ENCODE peak calls at places on chromosomes 16 and 17, in seven cellular contexts. One of them, this sample, is unnamed.

GRCh38 chr17:73998246-73999220 is 204.9 kb upstream of the RPL38 start:
- DNase-seq in NCI-H1105 treated with DMSO at 0.1 percent for 48 hours: peak; percentile 44
- DNase-seq in activated CD8-positive, alpha-beta memory T cell treated with anti-CD3 and anti-CD28 coated beads for 24 hours: peak; percentile 82
- DNase-seq in NCI-H524: peak; percentile 43
- DNase-seq in CD8-positive, alpha-beta memory T cell: peak; percentile 4
- DNase-seq in stimulated activated naive CD8-positive, alpha-beta T cell treated with anti-CD3 and anti-CD28 coated beads, Interleukin-15, amount 100 ng/mL, for 72 hours: peak; percentile 62
- DNase-seq in dorsolateral prefrontal cortex: no peak
- DNase-seq in this sample: no peak

GRCh38 chr17:78468366-78468765 is 89.9 kb downstream of the PGS1 start:
- DNase-seq in NCI-H1105 treated with DMSO at 0.1 percent for 48 hours: no peak
- DNase-seq in activated CD8-positive, alpha-beta memory T cell treated with anti-CD3 and anti-CD28 coated beads for 24 hours: no peak
- DNase-seq in NCI-H524: no peak
- DNase-seq in CD8-positive, alpha-beta memory T cell: no peak
- DNase-seq in stimulated activated naive CD8-positive, alpha-beta T cell treated with anti-CD3 and anti-CD28 coated beads, Interleukin-15, amount 100 ng/mL, for 72 hours: no peak
- DNase-seq in dorsolateral prefrontal cortex: no peak
- DNase-seq in this sample: no peak

GRCh38 chr17:27976331-27976730 is 66.1 kb upstream of the NLK start:
- DNase-seq in NCI-H1105 treated with DMSO at 0.1 percent for 48 hours: no peak
- DNase-seq in activated CD8-positive, alpha-beta memory T cell treated with anti-CD3 and anti-CD28 coated beads for 24 hours: no peak
- DNase-seq in NCI-H524: no peak
- DNase-seq in CD8-positive, alpha-beta memory T cell: no peak
- DNase-seq in stimulated activated naive CD8-positive, alpha-beta T cell treated with anti-CD3 and anti-CD28 coated beads, Interleukin-15, amount 100 ng/mL, for 72 hours: no peak
- DNase-seq in dorsolateral prefrontal cortex: no peak
- DNase-seq in this sample: no peak

GRCh38 chr17:59151591-59151990 is 3.4 kb downstream of the SKA2 start:
- DNase-seq in NCI-H1105 treated with DMSO at 0.1 percent for 48 hours: no peak
- DNase-seq in activated CD8-positive, alpha-beta memory T cell treated with anti-CD3 and anti-CD28 coated beads for 24 hours: no peak
- DNase-seq in NCI-H524: no peak
- DNase-seq in CD8-positive, alpha-beta memory T cell: no peak
- DNase-seq in stimulated activated naive CD8-positive, alpha-beta T cell treated with anti-CD3 and anti-CD28 coated beads, Interleukin-15, amount 100 ng/mL, for 72 hours: no peak
- DNase-seq in dorsolateral prefrontal cortex: no peak
- DNase-seq in this sample: no peak

GRCh38 chr17:32660496-32660895 is 173.7 kb downstream of the CDK5R1 start:
- DNase-seq in NCI-H1105 treated with DMSO at 0.1 percent for 48 hours: no peak
- DNase-seq in activated CD8-positive, alpha-beta memory T cell treated with anti-CD3 and anti-CD28 coated beads for 24 hours: no peak
- DNase-seq in NCI-H524: no peak
- DNase-seq in CD8-positive, alpha-beta memory T cell: no peak
- DNase-seq in stimulated activated naive CD8-positive, alpha-beta T cell treated with anti-CD3 and anti-CD28 coated beads, Interleukin-15, amount 100 ng/mL, for 72 hours: no peak
- DNase-seq in dorsolateral prefrontal cortex: no peak
- DNase-seq in this sample: no peak

GRCh38 chr17:82098939-82099765 is 1.1 kb upstream of the FASN start:
- DNase-seq in NCI-H1105 treated with DMSO at 0.1 percent for 48 hours: no peak
- DNase-seq in activated CD8-positive, alpha-beta memory T cell treated with anti-CD3 and anti-CD28 coated beads for 24 hours: peak; percentile 83
- DNase-seq in NCI-H524: no peak
- DNase-seq in CD8-positive, alpha-beta memory T cell: no peak
- DNase-seq in stimulated activated naive CD8-positive, alpha-beta T cell treated with anti-CD3 and anti-CD28 coated beads, Interleukin-15, amount 100 ng/mL, for 72 hours: peak; percentile 40
- DNase-seq in dorsolateral prefrontal cortex: no peak
- DNase-seq in this sample: no peak

GRCh38 chr17:56593073-56593740 is at the start of gene NOG:
- DNase-seq in NCI-H1105 treated with DMSO at 0.1 percent for 48 hours: peak; percentile 69
- DNase-seq in activated CD8-positive, alpha-beta memory T cell treated with anti-CD3 and anti-CD28 coated beads for 24 hours: peak; percentile 74
- DNase-seq in NCI-H524: peak; percentile 61
- DNase-seq in CD8-positive, alpha-beta memory T cell: no peak
- DNase-seq in stimulated activated naive CD8-positive, alpha-beta T cell treated with anti-CD3 and anti-CD28 coated beads, Interleukin-15, amount 100 ng/mL, for 72 hours: peak; percentile 46
- DNase-seq in dorsolateral prefrontal cortex: peak; percentile 39
- DNase-seq in this sample: peak; percentile 50

GRCh38 chr16:50457979-50458461 is 89.2 kb upstream of the BRD7 start:
- DNase-seq in NCI-H1105 treated with DMSO at 0.1 percent for 48 hours: no peak
- DNase-seq in activated CD8-positive, alpha-beta memory T cell treated with anti-CD3 and anti-CD28 coated beads for 24 hours: no peak
- DNase-seq in NCI-H524: no peak
- DNase-seq in CD8-positive, alpha-beta memory T cell: no peak
- DNase-seq in stimulated activated naive CD8-positive, alpha-beta T cell treated with anti-CD3 and anti-CD28 coated beads, Interleukin-15, amount 100 ng/mL, for 72 hours: no peak
- DNase-seq in dorsolateral prefrontal cortex: no peak
- DNase-seq in this sample: no peak

GRCh38 chr17:61174310-61174709 is 225.3 kb upstream of the TBX2 start:
- DNase-seq in NCI-H1105 treated with DMSO at 0.1 percent for 48 hours: no peak
- DNase-seq in activated CD8-positive, alpha-beta memory T cell treated with anti-CD3 and anti-CD28 coated beads for 24 hours: no peak
- DNase-seq in NCI-H524: no peak
- DNase-seq in CD8-positive, alpha-beta memory T cell: no peak
- DNase-seq in stimulated activated naive CD8-positive, alpha-beta T cell treated with anti-CD3 and anti-CD28 coated beads, Interleukin-15, amount 100 ng/mL, for 72 hours: no peak
- DNase-seq in dorsolateral prefrontal cortex: no peak
- DNase-seq in this sample: no peak

GRCh38 chr17:81144423-81144781 is 20.9 kb upstream of the PVALEF start:
- DNase-seq in NCI-H1105 treated with DMSO at 0.1 percent for 48 hours: no peak
- DNase-seq in activated CD8-positive, alpha-beta memory T cell treated with anti-CD3 and anti-CD28 coated beads for 24 hours: no peak
- DNase-seq in NCI-H524: no peak
- DNase-seq in CD8-positive, alpha-beta memory T cell: no peak
- DNase-seq in stimulated activated naive CD8-positive, alpha-beta T cell treated with anti-CD3 and anti-CD28 coated beads, Interleukin-15, amount 100 ng/mL, for 72 hours: no peak
- DNase-seq in dorsolateral prefrontal cortex: no peak
- DNase-seq in this sample: no peak

GRCh38 chr17:47864791-47865216 is 13.8 kb upstream of the SP6 start:
- DNase-seq in NCI-H1105 treated with DMSO at 0.1 percent for 48 hours: peak; percentile 10
- DNase-seq in activated CD8-positive, alpha-beta memory T cell treated with anti-CD3 and anti-CD28 coated beads for 24 hours: no peak
- DNase-seq in NCI-H524: no peak
- DNase-seq in CD8-positive, alpha-beta memory T cell: no peak
- DNase-seq in stimulated activated naive CD8-positive, alpha-beta T cell treated with anti-CD3 and anti-CD28 coated beads, Interleukin-15, amount 100 ng/mL, for 72 hours: no peak
- DNase-seq in dorsolateral prefrontal cortex: no peak
- DNase-seq in this sample: no peak

GRCh38 chr17:63634163-63634562 is 11.9 kb downstream of the MAP3K3 start:
- DNase-seq in NCI-H1105 treated with DMSO at 0.1 percent for 48 hours: no peak
- DNase-seq in activated CD8-positive, alpha-beta memory T cell treated with anti-CD3 and anti-CD28 coated beads for 24 hours: no peak
- DNase-seq in NCI-H524: no peak
- DNase-seq in CD8-positive, alpha-beta memory T cell: no peak
- DNase-seq in stimulated activated naive CD8-positive, alpha-beta T cell treated with anti-CD3 and anti-CD28 coated beads, Interleukin-15, amount 100 ng/mL, for 72 hours: no peak
- DNase-seq in dorsolateral prefrontal cortex: no peak
- DNase-seq in this sample: no peak

GRCh38 chr17:50100921-50101345 is 5.8 kb downstream of the PDK2 start:
- DNase-seq in NCI-H1105 treated with DMSO at 0.1 percent for 48 hours: no peak
- DNase-seq in activated CD8-positive, alpha-beta memory T cell treated with anti-CD3 and anti-CD28 coated beads for 24 hours: no peak
- DNase-seq in NCI-H524: no peak
- DNase-seq in CD8-positive, alpha-beta memory T cell: no peak
- DNase-seq in stimulated activated naive CD8-positive, alpha-beta T cell treated with anti-CD3 and anti-CD28 coated beads, Interleukin-15, amount 100 ng/mL, for 72 hours: no peak
- DNase-seq in dorsolateral prefrontal cortex: no peak
- DNase-seq in this sample: no peak

GRCh38 chr17:79482719-79483118 is 128.1 kb downstream of the RBFOX3 start:
- DNase-seq in NCI-H1105 treated with DMSO at 0.1 percent for 48 hours: no peak
- DNase-seq in activated CD8-positive, alpha-beta memory T cell treated with anti-CD3 and anti-CD28 coated beads for 24 hours: no peak
- DNase-seq in NCI-H524: no peak
- DNase-seq in CD8-positive, alpha-beta memory T cell: no peak
- DNase-seq in stimulated activated naive CD8-positive, alpha-beta T cell treated with anti-CD3 and anti-CD28 coated beads, Interleukin-15, amount 100 ng/mL, for 72 hours: no peak
- DNase-seq in dorsolateral prefrontal cortex: no peak
- DNase-seq in this sample: no peak

GRCh38 chr17:77772461-77772897 is 186.0 kb upstream of the TNRC6C start:
- DNase-seq in NCI-H1105 treated with DMSO at 0.1 percent for 48 hours: no peak
- DNase-seq in activated CD8-positive, alpha-beta memory T cell treated with anti-CD3 and anti-CD28 coated beads for 24 hours: peak; percentile 83
- DNase-seq in NCI-H524: peak; percentile 77
- DNase-seq in CD8-positive, alpha-beta memory T cell: peak; percentile 58
- DNase-seq in stimulated activated naive CD8-positive, alpha-beta T cell treated with anti-CD3 and anti-CD28 coated beads, Interleukin-15, amount 100 ng/mL, for 72 hours: peak; percentile 69
- DNase-seq in dorsolateral prefrontal cortex: no peak
- DNase-seq in this sample: no peak

GRCh38 chr17:40496170-40496569 is 5.3 kb downstream of the TNS4 start:
- DNase-seq in NCI-H1105 treated with DMSO at 0.1 percent for 48 hours: no peak
- DNase-seq in activated CD8-positive, alpha-beta memory T cell treated with anti-CD3 and anti-CD28 coated beads for 24 hours: no peak
- DNase-seq in NCI-H524: no peak
- DNase-seq in CD8-positive, alpha-beta memory T cell: no peak
- DNase-seq in stimulated activated naive CD8-positive, alpha-beta T cell treated with anti-CD3 and anti-CD28 coated beads, Interleukin-15, amount 100 ng/mL, for 72 hours: no peak
- DNase-seq in dorsolateral prefrontal cortex: no peak
- DNase-seq in this sample: no peak

GRCh38 chr17:43608313-43608712 is 53.4 kb downstream of the MEOX1 start:
- DNase-seq in NCI-H1105 treated with DMSO at 0.1 percent for 48 hours: no peak
- DNase-seq in activated CD8-positive, alpha-beta memory T cell treated with anti-CD3 and anti-CD28 coated beads for 24 hours: no peak
- DNase-seq in NCI-H524: no peak
- DNase-seq in CD8-positive, alpha-beta memory T cell: no peak
- DNase-seq in stimulated activated naive CD8-positive, alpha-beta T cell treated with anti-CD3 and anti-CD28 coated beads, Interleukin-15, amount 100 ng/mL, for 72 hours: peak; percentile 81
- DNase-seq in dorsolateral prefrontal cortex: no peak
- DNase-seq in this sample: no peak

GRCh38 chr16:2911580-2912329 is at the start of gene FLYWCH1:
- DNase-seq in NCI-H1105 treated with DMSO at 0.1 percent for 48 hours: peak; percentile 85
- DNase-seq in activated CD8-positive, alpha-beta memory T cell treated with anti-CD3 and anti-CD28 coated beads for 24 hours: peak; percentile 98
- DNase-seq in NCI-H524: peak; percentile 97
- DNase-seq in CD8-positive, alpha-beta memory T cell: peak; percentile 97
- DNase-seq in stimulated activated naive CD8-positive, alpha-beta T cell treated with anti-CD3 and anti-CD28 coated beads, Interleukin-15, amount 100 ng/mL, for 72 hours: peak; percentile 99
- DNase-seq in dorsolateral prefrontal cortex: peak; percentile 98
- DNase-seq in this sample: peak; percentile 95

GRCh38 chr17:73803867-73804539 is 159.8 kb upstream of the SDK2 start:
- DNase-seq in NCI-H1105 treated with DMSO at 0.1 percent for 48 hours: peak; percentile 95
- DNase-seq in activated CD8-positive, alpha-beta memory T cell treated with anti-CD3 and anti-CD28 coated beads for 24 hours: no peak
- DNase-seq in NCI-H524: no peak
- DNase-seq in CD8-positive, alpha-beta memory T cell: no peak
- DNase-seq in stimulated activated naive CD8-positive, alpha-beta T cell treated with anti-CD3 and anti-CD28 coated beads, Interleukin-15, amount 100 ng/mL, for 72 hours: no peak
- DNase-seq in dorsolateral prefrontal cortex: no peak
- DNase-seq in this sample: no peak

GRCh38 chr16:17149904-17150483 is 320.8 kb downstream of the XYLT1 start:
- DNase-seq in NCI-H1105 treated with DMSO at 0.1 percent for 48 hours: no peak
- DNase-seq in activated CD8-positive, alpha-beta memory T cell treated with anti-CD3 and anti-CD28 coated beads for 24 hours: no peak
- DNase-seq in NCI-H524: no peak
- DNase-seq in CD8-positive, alpha-beta memory T cell: no peak
- DNase-seq in stimulated activated naive CD8-positive, alpha-beta T cell treated with anti-CD3 and anti-CD28 coated beads, Interleukin-15, amount 100 ng/mL, for 72 hours: no peak
- DNase-seq in dorsolateral prefrontal cortex: no peak
- DNase-seq in this sample: no peak

GRCh38 chr16:84116720-84117481 is at the start of gene MBTPS1:
- DNase-seq in NCI-H1105 treated with DMSO at 0.1 percent for 48 hours: peak; percentile 85
- DNase-seq in activated CD8-positive, alpha-beta memory T cell treated with anti-CD3 and anti-CD28 coated beads for 24 hours: peak; percentile 99
- DNase-seq in NCI-H524: peak; percentile 96
- DNase-seq in CD8-positive, alpha-beta memory T cell: peak; percentile 98
- DNase-seq in stimulated activated naive CD8-positive, alpha-beta T cell treated with anti-CD3 and anti-CD28 coated beads, Interleukin-15, amount 100 ng/mL, for 72 hours: peak; percentile 99
- DNase-seq in dorsolateral prefrontal cortex: peak; percentile 98
- DNase-seq in this sample: peak; percentile 98

GRCh38 chr17:55496094-55496881 is 15.0 kb downstream of the SMIM36 start:
- DNase-seq in NCI-H1105 treated with DMSO at 0.1 percent for 48 hours: no peak
- DNase-seq in activated CD8-positive, alpha-beta memory T cell treated with anti-CD3 and anti-CD28 coated beads for 24 hours: no peak
- DNase-seq in NCI-H524: no peak
- DNase-seq in CD8-positive, alpha-beta memory T cell: no peak
- DNase-seq in stimulated activated naive CD8-positive, alpha-beta T cell treated with anti-CD3 and anti-CD28 coated beads, Interleukin-15, amount 100 ng/mL, for 72 hours: no peak
- DNase-seq in dorsolateral prefrontal cortex: peak; percentile 34
- DNase-seq in this sample: no peak

GRCh38 chr16:75262104-75262799 is 10.8 kb upstream of the BCAR1 start:
- DNase-seq in NCI-H1105 treated with DMSO at 0.1 percent for 48 hours: no peak
- DNase-seq in activated CD8-positive, alpha-beta memory T cell treated with anti-CD3 and anti-CD28 coated beads for 24 hours: no peak
- DNase-seq in NCI-H524: no peak
- DNase-seq in CD8-positive, alpha-beta memory T cell: no peak
- DNase-seq in stimulated activated naive CD8-positive, alpha-beta T cell treated with anti-CD3 and anti-CD28 coated beads, Interleukin-15, amount 100 ng/mL, for 72 hours: no peak
- DNase-seq in dorsolateral prefrontal cortex: no peak
- DNase-seq in this sample: no peak

GRCh38 chr16:56603589-56603988 is 4.8 kb upstream of the MT2A start:
- DNase-seq in NCI-H1105 treated with DMSO at 0.1 percent for 48 hours: no peak
- DNase-seq in activated CD8-positive, alpha-beta memory T cell treated with anti-CD3 and anti-CD28 coated beads for 24 hours: no peak
- DNase-seq in NCI-H524: peak; percentile 43
- DNase-seq in CD8-positive, alpha-beta memory T cell: no peak
- DNase-seq in stimulated activated naive CD8-positive, alpha-beta T cell treated with anti-CD3 and anti-CD28 coated beads, Interleukin-15, amount 100 ng/mL, for 72 hours: no peak
- DNase-seq in dorsolateral prefrontal cortex: no peak
- DNase-seq in this sample: peak; percentile 58

GRCh38 chr16:67552476-67552875 is 9.8 kb upstream of the CTCF start:
- DNase-seq in NCI-H1105 treated with DMSO at 0.1 percent for 48 hours: no peak
- DNase-seq in activated CD8-positive, alpha-beta memory T cell treated with anti-CD3 and anti-CD28 coated beads for 24 hours: no peak
- DNase-seq in NCI-H524: peak; percentile 83
- DNase-seq in CD8-positive, alpha-beta memory T cell: no peak
- DNase-seq in stimulated activated naive CD8-positive, alpha-beta T cell treated with anti-CD3 and anti-CD28 coated beads, Interleukin-15, amount 100 ng/mL, for 72 hours: no peak
- DNase-seq in dorsolateral prefrontal cortex: no peak
- DNase-seq in this sample: no peak

GRCh38 chr17:55845385-55845784 is 94.5 kb downstream of the PCTP start:
- DNase-seq in NCI-H1105 treated with DMSO at 0.1 percent for 48 hours: no peak
- DNase-seq in activated CD8-positive, alpha-beta memory T cell treated with anti-CD3 and anti-CD28 coated beads for 24 hours: peak; percentile 63
- DNase-seq in NCI-H524: peak; percentile 51
- DNase-seq in CD8-positive, alpha-beta memory T cell: no peak
- DNase-seq in stimulated activated naive CD8-positive, alpha-beta T cell treated with anti-CD3 and anti-CD28 coated beads, Interleukin-15, amount 100 ng/mL, for 72 hours: peak; percentile 25
- DNase-seq in dorsolateral prefrontal cortex: peak; percentile 38
- DNase-seq in this sample: peak; percentile 4

GRCh38 chr17:83041305-83041704 is 38.1 kb upstream of the METRNL start:
- DNase-seq in NCI-H1105 treated with DMSO at 0.1 percent for 48 hours: no peak
- DNase-seq in activated CD8-positive, alpha-beta memory T cell treated with anti-CD3 and anti-CD28 coated beads for 24 hours: peak; percentile 17
- DNase-seq in NCI-H524: no peak
- DNase-seq in CD8-positive, alpha-beta memory T cell: no peak
- DNase-seq in stimulated activated naive CD8-positive, alpha-beta T cell treated with anti-CD3 and anti-CD28 coated beads, Interleukin-15, amount 100 ng/mL, for 72 hours: no peak
- DNase-seq in dorsolateral prefrontal cortex: no peak
- DNase-seq in this sample: no peak

GRCh38 chr17:30576326-30576861 is 99.2 kb downstream of the GOSR1 start:
- DNase-seq in NCI-H1105 treated with DMSO at 0.1 percent for 48 hours: no peak
- DNase-seq in activated CD8-positive, alpha-beta memory T cell treated with anti-CD3 and anti-CD28 coated beads for 24 hours: no peak
- DNase-seq in NCI-H524: no peak
- DNase-seq in CD8-positive, alpha-beta memory T cell: no peak
- DNase-seq in stimulated activated naive CD8-positive, alpha-beta T cell treated with anti-CD3 and anti-CD28 coated beads, Interleukin-15, amount 100 ng/mL, for 72 hours: no peak
- DNase-seq in dorsolateral prefrontal cortex: no peak
- DNase-seq in this sample: no peak

GRCh38 chr16:68759062-68759461 is 22.0 kb downstream of the CDH1 start:
- DNase-seq in NCI-H1105 treated with DMSO at 0.1 percent for 48 hours: no peak
- DNase-seq in activated CD8-positive, alpha-beta memory T cell treated with anti-CD3 and anti-CD28 coated beads for 24 hours: no peak
- DNase-seq in NCI-H524: no peak
- DNase-seq in CD8-positive, alpha-beta memory T cell: no peak
- DNase-seq in stimulated activated naive CD8-positive, alpha-beta T cell treated with anti-CD3 and anti-CD28 coated beads, Interleukin-15, amount 100 ng/mL, for 72 hours: no peak
- DNase-seq in dorsolateral prefrontal cortex: no peak
- DNase-seq in this sample: no peak

GRCh38 chr16:71916397-71916920 is 21.1 kb downstream of the IST1 start:
- DNase-seq in NCI-H1105 treated with DMSO at 0.1 percent for 48 hours: no peak
- DNase-seq in activated CD8-positive, alpha-beta memory T cell treated with anti-CD3 and anti-CD28 coated beads for 24 hours: no peak
- DNase-seq in NCI-H524: no peak
- DNase-seq in CD8-positive, alpha-beta memory T cell: no peak
- DNase-seq in stimulated activated naive CD8-positive, alpha-beta T cell treated with anti-CD3 and anti-CD28 coated beads, Interleukin-15, amount 100 ng/mL, for 72 hours: no peak
- DNase-seq in dorsolateral prefrontal cortex: no peak
- DNase-seq in this sample: no peak

This sample was measured in hypothalamus.